ENCODE peak calls at places on chromosome 16, in six cellular contexts. One of them, this sample, is unnamed.

GRCh38 chr16:13376174-13376573 is 474.8 kb downstream of the SHISA9 start:
- DNase-seq in Peyer's patch: no peak
- DNase-seq in fibroblast of lung: no peak
- DNase-seq in fibroblast of the aortic adventitia: no peak
- DNase-seq in right cardiac atrium: no peak
- DNase-seq in suprapubic skin: no peak
- DNase-seq in this sample: no peak

GRCh38 chr16:85709766-85710423 is 21.1 kb upstream of the GINS2 start:
- DNase-seq in right cardiac atrium: no peak
- DNase-seq in fibroblast of the aortic adventitia: no peak
- DNase-seq in fibroblast of lung: no peak
- DNase-seq in suprapubic skin: no peak
- DNase-seq in Peyer's patch: no peak
- DNase-seq in this sample: no peak

GRCh38 chr16:9957002-9957401 is 225.2 kb downstream of the GRIN2A start:
- DNase-seq in fibroblast of the aortic adventitia: no peak
- DNase-seq in suprapubic skin: no peak
- DNase-seq in Peyer's patch: no peak
- DNase-seq in fibroblast of lung: no peak
- DNase-seq in right cardiac atrium: no peak
- DNase-seq in this sample: no peak

GRCh38 chr16:14095883-14096551 is 24.9 kb downstream of the MRTFB start:
- DNase-seq in suprapubic skin: no peak
- DNase-seq in fibroblast of the aortic adventitia: no peak
- DNase-seq in right cardiac atrium: no peak
- DNase-seq in Peyer's patch: no peak
- DNase-seq in fibroblast of lung: no peak
- DNase-seq in this sample: no peak

GRCh38 chr16:85917012-85917411 is 18.1 kb downstream of the IRF8 start:
- DNase-seq in Peyer's patch: no peak
- DNase-seq in fibroblast of the aortic adventitia: no peak
- DNase-seq in suprapubic skin: no peak
- DNase-seq in right cardiac atrium: no peak
- DNase-seq in fibroblast of lung: no peak
- DNase-seq in this sample: no peak

GRCh38 chr16:78705694-78706093 is 606.2 kb downstream of the WWOX start:
- DNase-seq in suprapubic skin: no peak
- DNase-seq in right cardiac atrium: no peak
- DNase-seq in fibroblast of the aortic adventitia: no peak
- DNase-seq in Peyer's patch: no peak
- DNase-seq in fibroblast of lung: peak; percentile 55
- DNase-seq in this sample: no peak

GRCh38 chr16:58678716-58679115 is 5.9 kb downstream of the SLC38A7 start:
- DNase-seq in fibroblast of lung: peak; percentile 24
- DNase-seq in fibroblast of the aortic adventitia: peak; percentile 54
- DNase-seq in suprapubic skin: no peak
- DNase-seq in right cardiac atrium: no peak
- DNase-seq in Peyer's patch: no peak
- DNase-seq in this sample: no peak

GRCh38 chr16:8026450-8026849 is 563.9 kb downstream of the TMEM114 start:
- DNase-seq in suprapubic skin: no peak
- DNase-seq in fibroblast of the aortic adventitia: no peak
- DNase-seq in right cardiac atrium: no peak
- DNase-seq in Peyer's patch: no peak
- DNase-seq in fibroblast of lung: no peak
- DNase-seq in this sample: no peak

GRCh38 chr16:56319391-56319790 is 106.0 kb downstream of the AMFR start:
- DNase-seq in fibroblast of lung: no peak
- DNase-seq in suprapubic skin: no peak
- DNase-seq in fibroblast of the aortic adventitia: no peak
- DNase-seq in right cardiac atrium: no peak
- DNase-seq in Peyer's patch: no peak
- DNase-seq in this sample: no peak

GRCh38 chr16:12255473-12255872 is 278.9 kb downstream of the SNX29 start:
- DNase-seq in suprapubic skin: no peak
- DNase-seq in right cardiac atrium: no peak
- DNase-seq in Peyer's patch: no peak
- DNase-seq in fibroblast of lung: no peak
- DNase-seq in fibroblast of the aortic adventitia: no peak
- DNase-seq in this sample: no peak

GRCh38 chr16:11575223-11575589 is 11.5 kb downstream of the LITAF start:
- DNase-seq in Peyer's patch: no peak
- DNase-seq in suprapubic skin: no peak
- DNase-seq in fibroblast of lung: no peak
- DNase-seq in fibroblast of the aortic adventitia: no peak
- DNase-seq in right cardiac atrium: peak; percentile 10
- DNase-seq in this sample: no peak

GRCh38 chr16:9091867-9092281 is 430 bp downstream of the HAPSTR1 start:
- DNase-seq in fibroblast of lung: no peak
- DNase-seq in Peyer's patch: peak; percentile 75
- DNase-seq in fibroblast of the aortic adventitia: no peak
- DNase-seq in right cardiac atrium: peak; percentile 44
- DNase-seq in suprapubic skin: no peak
- DNase-seq in this sample: no peak

GRCh38 chr16:50269769-50270509 is 3.6 kb downstream of the ADCY7 start:
- DNase-seq in Peyer's patch: no peak
- DNase-seq in right cardiac atrium: no peak
- DNase-seq in fibroblast of lung: no peak
- DNase-seq in suprapubic skin: no peak
- DNase-seq in fibroblast of the aortic adventitia: no peak
- DNase-seq in this sample: no peak
- H3K4me3 ChIP-seq in Peyer's patch: no peak overlapping the region
- H3K4me3 ChIP-seq in right cardiac atrium: no peak overlapping the region
- H3K4me3 ChIP-seq in fibroblast of lung: no peak overlapping the region
- H3K4me3 ChIP-seq in suprapubic skin: no peak overlapping the region
- H3K4me3 ChIP-seq in fibroblast of the aortic adventitia: no peak overlapping the region
- H3K4me3 ChIP-seq in this sample: no peak overlapping the region

GRCh38 chr16:50836121-50836541 is 94.2 kb downstream of the CYLD start:
- DNase-seq in Peyer's patch: no peak
- DNase-seq in suprapubic skin: peak; percentile 52
- DNase-seq in right cardiac atrium: no peak
- DNase-seq in fibroblast of the aortic adventitia: no peak
- DNase-seq in fibroblast of lung: no peak
- DNase-seq in this sample: no peak
- H3K4me3 ChIP-seq in Peyer's patch: no peak overlapping the region
- H3K4me3 ChIP-seq in suprapubic skin: no peak overlapping the region
- H3K4me3 ChIP-seq in right cardiac atrium: no peak overlapping the region
- H3K4me3 ChIP-seq in fibroblast of the aortic adventitia: no peak overlapping the region
- H3K4me3 ChIP-seq in fibroblast of lung: no peak overlapping the region
- H3K4me3 ChIP-seq in this sample: no peak overlapping the region

DNA sequence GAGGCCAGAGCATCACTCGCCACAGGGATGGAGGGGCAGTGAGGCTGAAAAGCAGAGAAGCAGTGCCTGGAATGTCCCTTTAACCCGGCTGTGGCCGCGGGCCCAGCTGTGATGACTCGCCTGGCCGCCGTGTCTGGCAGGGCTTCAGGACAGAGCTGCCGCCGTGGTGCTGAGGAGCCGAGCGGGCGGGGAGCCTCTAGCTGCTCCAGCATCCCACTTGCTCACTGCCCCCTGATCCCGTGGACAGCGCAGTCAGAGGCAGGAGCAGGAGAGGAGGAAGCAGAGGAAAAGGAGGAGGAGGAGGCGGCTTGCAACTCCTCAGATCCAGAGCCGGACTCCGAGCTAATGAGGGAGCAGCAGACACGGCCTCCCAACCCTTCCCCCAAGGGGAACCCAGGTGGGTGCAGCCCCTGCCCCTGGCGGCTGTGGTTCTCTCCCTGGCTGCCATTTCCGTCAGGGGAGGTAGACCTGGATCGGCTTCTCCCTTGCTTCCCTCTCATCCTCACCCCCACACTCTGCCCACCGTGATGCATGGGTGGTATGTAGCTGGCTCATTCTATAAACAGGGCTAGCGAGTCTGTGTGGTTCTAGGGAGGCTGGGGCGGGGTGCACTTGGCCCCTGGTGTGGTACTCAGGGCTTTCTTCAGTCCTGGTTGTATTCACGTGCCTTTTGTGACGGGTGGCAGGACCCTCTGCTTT is 165.7 kb downstream of the CMIP start:
- DNase-seq in Peyer's patch: peak; percentile 70
- DNase-seq in right cardiac atrium: peak; percentile 90
- DNase-seq in fibroblast of lung: peak; percentile 75
- DNase-seq in suprapubic skin: no peak
- DNase-seq in fibroblast of the aortic adventitia: peak; percentile 86
- DNase-seq in this sample: no peak
- H3K4me3 ChIP-seq in Peyer's patch: no peak overlapping the region
- H3K4me3 ChIP-seq in right cardiac atrium: no peak overlapping the region
- H3K4me3 ChIP-seq in fibroblast of lung: no peak overlapping the region
- H3K4me3 ChIP-seq in suprapubic skin: peak overlapping the region; percentile 16
- H3K4me3 ChIP-seq in fibroblast of the aortic adventitia: peak overlapping the region; percentile 44
- H3K4me3 ChIP-seq in this sample: no peak overlapping the region

DNA sequence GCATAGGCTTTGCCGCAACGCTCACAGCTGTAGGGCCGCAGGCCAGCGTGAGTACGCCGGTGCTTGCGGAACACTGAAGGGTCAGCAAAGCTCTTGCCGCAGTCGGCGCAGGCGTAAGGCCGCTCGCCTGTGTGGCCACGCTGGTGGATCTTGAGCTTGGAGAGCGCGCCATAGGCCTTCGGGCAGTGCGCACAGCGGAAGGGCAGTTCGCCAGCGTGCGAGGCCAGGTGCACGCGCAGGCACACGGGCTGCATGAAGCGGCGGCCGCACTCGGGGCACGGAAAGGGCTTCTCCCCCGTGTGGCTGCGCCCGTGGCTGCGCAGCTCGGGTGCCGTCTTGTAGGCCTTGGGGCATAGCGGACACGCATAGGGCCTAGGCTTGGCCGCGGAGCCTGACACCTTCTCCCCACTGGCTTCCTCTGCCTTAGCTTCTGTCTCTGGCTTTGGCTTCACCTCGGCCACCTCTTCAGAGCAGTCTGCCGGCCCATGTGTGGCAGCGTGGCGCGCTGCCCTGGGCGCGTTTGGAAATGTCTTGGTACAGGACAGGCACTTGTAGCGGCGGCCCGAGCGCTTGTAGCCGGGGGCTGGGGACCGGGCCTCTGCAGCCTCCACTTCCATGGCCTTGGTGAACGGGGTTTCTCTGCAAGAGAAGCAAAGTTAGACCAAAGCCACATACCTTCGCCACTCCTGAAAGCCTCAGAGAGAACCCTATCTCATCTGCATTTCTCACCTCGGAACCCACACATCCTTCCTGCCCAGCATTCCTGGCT is 10.0 kb downstream of the ZNF668 start:
- DNase-seq in Peyer's patch: peak; percentile 49
- DNase-seq in right cardiac atrium: no peak
- DNase-seq in suprapubic skin: no peak
- DNase-seq in fibroblast of the aortic adventitia: no peak
- DNase-seq in fibroblast of lung: no peak
- DNase-seq in this sample: no peak
- H3K4me3 ChIP-seq in Peyer's patch: no peak overlapping the region
- H3K4me3 ChIP-seq in right cardiac atrium: no peak overlapping the region
- H3K4me3 ChIP-seq in suprapubic skin: no peak overlapping the region
- H3K4me3 ChIP-seq in fibroblast of the aortic adventitia: peak overlapping the region; percentile 13
- H3K4me3 ChIP-seq in fibroblast of lung: no peak overlapping the region
- H3K4me3 ChIP-seq in this sample: no peak overlapping the region

GRCh38 chr16:48501516-48502377 is 108.2 kb downstream of the N4BP1 start:
- DNase-seq in suprapubic skin: peak; percentile 48
- DNase-seq in fibroblast of lung: no peak
- DNase-seq in Peyer's patch: no peak
- DNase-seq in right cardiac atrium: no peak
- DNase-seq in fibroblast of the aortic adventitia: no peak
- DNase-seq in this sample: no peak
- H3K4me3 ChIP-seq in suprapubic skin: no peak overlapping the region
- H3K4me3 ChIP-seq in fibroblast of lung: no peak overlapping the region
- H3K4me3 ChIP-seq in Peyer's patch: no peak overlapping the region
- H3K4me3 ChIP-seq in right cardiac atrium: no peak overlapping the region
- H3K4me3 ChIP-seq in fibroblast of the aortic adventitia: no peak overlapping the region
- H3K4me3 ChIP-seq in this sample: no peak overlapping the region